ENCODE peak calls at places on chromosome 13, in four cellular contexts. X is K562, W is HL-60, D is GM12878. Y is an unnamed sample.

GRCh38 chr13:45941261-45941660 is 89.7 kb upstream of the SIAH3 start:
- DNase-seq in X (no peak), W (no peak), D (no peak), Y (no peak)

GRCh38 chr13:55516610-55517009 is 1624.1 kb upstream of the PRR20A start:
- DNase-seq in X (no peak), W (no peak), D (no peak), Y (no peak)

GRCh38 chr13:49292742-49293498 is 45.2 kb downstream of the CDADC1 start:
- DNase-seq in X (peak), W (no peak), D (no peak), Y (no peak)

GRCh38 chr13:25116044-25116443 is 20.1 kb downstream of the PABPC3 start:
- DNase-seq in X (no peak), W (no peak), D (no peak), Y (no peak)

GRCh38 chr13:109684084-109684835 is 102.1 kb downstream of the IRS2 start:
- DNase-seq in X (no peak), W (no peak), D (no peak), Y (no peak)

GRCh38 chr13:33323766-33324525 is 38.4 kb upstream of the STARD13 start:
- DNase-seq in X (no peak), W (no peak), D (no peak), Y (no peak)

GRCh38 chr13:46475586-46475991 is 77.4 kb upstream of the LRCH1 start:
- DNase-seq in X (no peak), W (no peak), D (no peak), Y (no peak)

GRCh38 chr13:112664501-112665203 is 25.2 kb upstream of the ATP11A start:
- DNase-seq in X (no peak), W (no peak), D (no peak), Y (no peak)

GRCh38 chr13:20721454-20722357 is 18.2 kb downstream of the IL17D start:
- DNase-seq in X (peak), W (no peak), D (no peak), Y (peak)

GRCh38 chr13:87537946-87538345 is 133.2 kb upstream of the SLITRK5 start:
- DNase-seq in X (no peak), W (no peak), D (no peak), Y (no peak)
- TF ChIP-seq SPI1 in X (no peak), W (no peak), D (no peak), Y (no peak)

DNA sequence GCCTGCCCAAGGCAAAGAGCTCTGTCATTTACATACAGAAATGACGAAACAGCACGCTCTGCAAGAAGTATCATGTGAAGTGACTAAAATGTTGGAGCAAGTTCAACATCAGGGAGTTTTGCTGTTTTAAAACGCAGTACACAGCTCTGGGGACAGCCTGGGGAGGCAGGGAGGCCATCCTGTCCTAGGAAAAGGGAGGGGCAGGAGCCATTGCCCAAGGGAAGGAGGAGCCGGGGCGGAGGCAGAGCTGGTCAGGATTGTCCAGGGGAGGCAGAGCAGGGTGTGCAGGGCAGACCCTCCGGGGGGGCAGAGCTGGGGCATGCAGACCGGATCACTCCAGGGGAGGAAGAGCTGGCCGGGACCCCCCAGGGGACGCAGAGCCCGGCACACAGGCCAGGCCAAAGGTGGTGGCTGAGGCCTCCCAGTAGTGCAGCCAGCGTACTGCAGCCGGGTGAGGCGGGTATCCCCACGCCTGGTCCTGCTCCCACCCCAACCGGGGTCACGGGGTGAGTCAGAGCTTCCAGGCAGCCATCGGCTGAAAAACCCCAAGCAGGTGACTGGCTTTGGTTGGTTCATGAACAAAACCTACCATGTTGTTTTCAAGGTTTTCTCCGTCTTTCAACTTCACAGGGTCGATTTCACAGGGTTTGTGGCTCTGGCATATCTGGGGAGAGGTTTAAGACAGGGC is 41.9 kb upstream of the C13orf46 start:
- DNase-seq in X (no peak), W (no peak), D (no peak), Y (no peak)
- TF ChIP-seq SPI1 in X (no peak), W (no peak), D (no peak), Y (no peak)

GRCh38 chr13:57627663-57628062 is 3.9 kb upstream of the PCDH17 start:
- DNase-seq in X (peak), W (no peak), D (no peak), Y (no peak)

GRCh38 chr13:57629391-57629804 is 2.1 kb upstream of the PCDH17 start:
- DNase-seq in X (no peak), W (no peak), D (no peak), Y (no peak)

GRCh38 chr13:57629821-57630235 is 1.7 kb upstream of the PCDH17 start:
- DNase-seq in X (peak), W (no peak), D (no peak), Y (no peak)

DNA sequence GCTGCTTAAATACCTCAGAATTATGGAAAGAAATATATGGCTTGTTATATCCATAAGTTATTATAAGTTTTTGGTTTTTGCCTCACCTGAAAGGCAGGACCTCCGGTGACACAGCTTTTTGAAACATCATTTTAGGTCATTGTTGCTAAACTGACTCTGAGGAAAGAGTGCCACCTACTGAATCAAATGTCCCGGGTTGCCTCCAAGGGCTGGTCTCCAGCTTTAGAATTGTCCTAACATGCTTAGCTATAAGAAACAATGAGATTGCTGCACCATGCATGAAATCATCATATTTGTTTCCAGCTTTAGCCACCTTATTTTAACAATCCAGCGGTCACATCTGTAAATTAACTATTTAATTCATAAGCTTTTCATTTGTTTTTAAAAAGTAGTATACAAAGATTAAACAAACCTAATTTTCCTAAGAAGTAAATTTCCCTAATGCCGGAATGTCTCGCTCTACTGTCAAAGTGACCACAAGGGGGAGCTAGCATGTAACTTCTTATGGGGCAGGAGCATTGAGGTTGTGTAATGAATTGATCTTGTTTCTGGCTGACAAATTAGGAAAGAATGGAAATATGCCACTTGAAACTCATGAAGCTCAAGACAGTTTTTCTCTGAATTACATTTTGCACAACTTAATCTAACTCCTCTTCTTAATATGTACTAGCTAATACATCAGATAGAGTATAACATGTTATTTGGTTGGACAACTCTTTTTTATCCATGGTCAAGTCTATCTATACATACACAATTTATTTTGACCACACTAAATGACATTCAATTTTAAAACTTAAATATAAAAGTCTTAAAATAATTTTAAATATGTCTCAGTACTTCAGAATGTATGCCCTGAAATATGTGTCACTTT is 6.7 kb upstream of the PCDH17 start:
- DNase-seq in X (peak), W (peak), D (no peak), Y (no peak)
- TF ChIP-seq SPI1 in X (no peak), W (no peak), D (no peak), Y (no peak)

DNA sequence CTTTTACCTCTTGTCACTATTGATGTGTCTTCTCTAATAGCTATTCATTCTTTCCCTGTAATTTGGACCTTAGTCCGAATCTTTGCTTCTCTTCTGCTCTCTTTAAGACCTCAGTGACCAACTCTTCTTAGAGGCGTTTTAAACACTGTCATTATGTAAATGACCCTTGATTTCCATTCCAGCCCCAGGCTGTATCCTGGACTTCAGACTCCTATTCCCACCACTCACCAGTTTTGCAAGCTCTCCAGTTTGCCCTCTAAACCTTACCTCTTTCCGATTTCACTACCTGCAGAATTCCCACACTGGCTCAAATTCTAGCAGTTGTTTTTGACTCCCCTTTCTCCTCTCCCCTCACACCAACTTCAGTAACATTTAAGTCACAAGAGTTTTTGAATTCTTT is 13.4 kb upstream of the HMGB1 start:
- DNase-seq in X (no peak), W (no peak), D (no peak), Y (no peak)
- TF ChIP-seq SPI1 in X (no peak), W (no peak), D (no peak), Y (no peak)

GRCh38 chr13:19151581-19152263 is 29.9 kb downstream of the TUBA3C start:
- DNase-seq in X (no peak), W (no peak), D (no peak), Y (no peak)
- TF ChIP-seq SPI1 in X (no peak), W (no peak), D (no peak), Y (no peak)

GRCh38 chr13:86856996-86857395 is 814.2 kb upstream of the SLITRK5 start:
- DNase-seq in X (no peak), W (no peak), D (no peak), Y (no peak)

GRCh38 chr13:86864376-86864775 is 806.8 kb upstream of the SLITRK5 start:
- DNase-seq in X (no peak), W (no peak), D (no peak), Y (no peak)

GRCh38 chr13:86862137-86862536 is 809.0 kb upstream of the SLITRK5 start:
- DNase-seq in X (no peak), W (no peak), D (no peak), Y (no peak)
- TF ChIP-seq SPI1 in X (no peak), W (no peak), D (no peak), Y (no peak)

DNA sequence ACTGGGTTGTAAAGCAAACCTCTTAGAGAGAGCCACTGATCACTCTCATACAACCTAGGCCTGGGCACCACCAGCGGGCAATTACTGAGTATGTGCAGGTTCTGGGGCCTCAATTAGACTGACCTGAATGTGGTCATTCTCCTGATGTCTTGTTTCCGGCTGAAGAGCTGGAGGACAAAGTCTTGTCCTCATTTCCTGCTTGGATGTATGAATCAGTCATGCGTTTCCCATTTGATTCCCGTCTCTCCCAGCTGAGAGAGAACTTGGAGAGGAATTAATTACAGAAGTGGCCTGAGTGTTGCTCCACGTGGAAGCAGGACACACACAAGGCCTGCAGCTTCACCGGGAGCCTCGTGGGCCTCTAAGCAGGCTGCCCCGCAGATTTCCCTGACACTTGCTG is 799.3 kb upstream of the ARGLU1 start:
- DNase-seq in X (no peak), W (no peak), D (no peak), Y (no peak)
- TF ChIP-seq SPI1 in X (no peak), W (no peak), D (no peak), Y (no peak)

Y was measured in GM12891.